ENCODE peak calls at places on chromosomes 16 and 17, in seven cellular contexts. R is fibroblast of the aortic adventitia; K is BE2C; X is psoas muscle; L is fibroblast of lung; Q is CD4-positive, alpha-beta T cell; S is thoracic aorta. O is an unnamed sample.

GRCh38 chr16:82340531-82340930 is 170.5 kb upstream of the MPHOSPH6 start:
- DNase-seq in S (no peak), K (no peak), X (no peak), Q (no peak), L (no peak), R (no peak), O (no peak)

GRCh38 chr17:73013299-73013698 is 79.2 kb downstream of the SLC39A11 start:
- DNase-seq in S (no peak), R (no peak), Q (no peak), K (no peak), L (no peak), X (no peak), O (no peak)

GRCh38 chr17:47621293-47622178 is 28.2 kb upstream of the KPNB1 start:
- DNase-seq in K (no peak), Q (no peak), X (peak; percentile 78), S (no peak), L (peak; percentile 95), R (peak; percentile 88), O (peak; percentile 86)

GRCh38 chr17:2867441-2868424 is 71.5 kb downstream of the RAP1GAP2 start:
- DNase-seq in S (no peak), L (peak; percentile 69), X (no peak), Q (no peak), K (no peak), R (peak; percentile 35), O (peak; percentile 68)

GRCh38 chr17:80263253-80264047 is 2.8 kb downstream of the RNF213 start:
- DNase-seq in L (no peak), K (peak; percentile 91), R (peak; percentile 92), X (peak; percentile 88), Q (peak; percentile 86), S (peak; percentile 65), O (peak; percentile 67)

GRCh38 chr17:71585540-71585939 is 535.3 kb upstream of the SOX9 start:
- DNase-seq in S (no peak), K (no peak), R (no peak), Q (no peak), L (no peak), X (no peak), O (no peak)

GRCh38 chr17:47264171-47264570 is 10.5 kb downstream of the ITGB3 start:
- DNase-seq in R (no peak), K (no peak), X (no peak), S (no peak), Q (no peak), L (no peak), O (no peak)

GRCh38 chr17:50437409-50437808 is 11.4 kb downstream of the ACSF2 start:
- DNase-seq in L (no peak), Q (no peak), R (no peak), S (no peak), X (no peak), K (no peak), O (no peak)

GRCh38 chr16:48317614-48318013 is 67.6 kb downstream of the SIAH1 start:
- DNase-seq in S (no peak), Q (no peak), R (peak; percentile 70), L (peak; percentile 89), K (no peak), X (no peak), O (peak; percentile 49)

GRCh38 chr17:28755486-28755885 is 11.7 kb downstream of the TRAF4 start:
- DNase-seq in Q (no peak), L (peak; percentile 26), X (no peak), S (no peak), R (no peak), K (no peak), O (no peak)

GRCh38 chr17:41775394-41776226 is 10.9 kb downstream of the JUP start:
- DNase-seq in K (no peak), S (no peak), Q (no peak), L (no peak), X (peak; percentile 83), R (no peak), O (no peak)

GRCh38 chr17:13704333-13704732 is 102.6 kb upstream of the HS3ST3A1 start:
- DNase-seq in K (no peak), L (peak; percentile 87), X (no peak), Q (no peak), S (no peak), R (peak; percentile 54), O (peak; percentile 77)

GRCh38 chr17:50618300-50618699 is 16.4 kb upstream of the ABCC3 start:
- DNase-seq in L (peak; percentile 31), X (no peak), K (no peak), R (no peak), S (no peak), Q (no peak), O (no peak)

GRCh38 chr17:55395803-55396505 is 25.7 kb downstream of the MMD start:
- DNase-seq in L (no peak), Q (no peak), S (no peak), K (no peak), R (no peak), X (no peak), O (no peak)

GRCh38 chr16:4316732-4317461 is 1.0 kb downstream of the GLIS2 start:
- DNase-seq in K (no peak), R (peak; percentile 79), Q (no peak), S (no peak), X (peak; percentile 66), L (no peak), O (no peak)

GRCh38 chr17:15418781-15419180 is 48.6 kb downstream of the CDRT4 start:
- DNase-seq in R (no peak), X (no peak), L (no peak), K (no peak), Q (no peak), S (no peak), O (no peak)

GRCh38 chr17:77374170-77374936 is 233.6 kb downstream of the SEC14L1 start:
- DNase-seq in K (peak; percentile 95), Q (peak; percentile 71), S (no peak), R (peak; percentile 90), L (peak; percentile 87), X (peak; percentile 90), O (peak; percentile 83)

GRCh38 chr16:68711421-68712139 is 25.5 kb upstream of the CDH1 start:
- DNase-seq in S (no peak), Q (no peak), L (no peak), R (no peak), X (no peak), K (no peak), O (no peak)

GRCh38 chr16:68704232-68704867 is 32.7 kb upstream of the CDH1 start:
- DNase-seq in Q (peak; percentile 56), L (peak; percentile 59), S (no peak), K (peak; percentile 77), R (peak; percentile 65), X (peak; percentile 53), O (peak; percentile 63)

GRCh38 chr16:68713430-68713829 is 23.7 kb upstream of the CDH1 start:
- DNase-seq in S (no peak), Q (no peak), R (no peak), K (no peak), L (no peak), X (no peak), O (no peak)

GRCh38 chr16:68707341-68708152 is 29.5 kb upstream of the CDH1 start:
- DNase-seq in K (peak; percentile 17), S (no peak), Q (no peak), X (no peak), R (no peak), L (peak; percentile 77), O (no peak)
- TF ChIP-seq CTCF in K (no peak), S (no peak), Q (no peak), X (no peak), R (peak; percentile 7), L (no peak), O (no peak)

DNA sequence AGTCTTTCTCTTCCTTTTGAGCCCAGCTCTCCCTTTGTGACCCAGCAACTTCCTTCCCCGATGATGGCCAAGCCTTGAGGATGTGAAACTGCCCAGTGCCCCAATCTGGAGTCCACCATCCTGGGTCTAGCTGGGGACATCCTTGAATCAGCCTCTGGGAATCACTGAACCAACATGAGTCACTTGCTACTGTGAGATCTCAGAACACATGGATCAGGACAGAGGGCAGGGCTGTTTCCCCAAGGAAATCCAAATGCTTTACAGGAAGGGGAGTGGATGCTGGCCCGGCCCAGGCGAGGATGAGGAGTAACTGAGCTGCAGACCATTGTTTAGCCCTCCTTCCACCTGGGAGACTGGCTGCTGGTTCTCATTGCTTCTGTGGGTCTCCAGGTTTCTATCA is 547.6 kb downstream of the WWOX start:
- DNase-seq in L (no peak), K (no peak), R (no peak), X (no peak), S (no peak), Q (no peak), O (no peak)
- TF ChIP-seq CTCF in L (no peak), K (no peak), R (no peak), X (no peak), S (no peak), Q (no peak), O (no peak)

DNA sequence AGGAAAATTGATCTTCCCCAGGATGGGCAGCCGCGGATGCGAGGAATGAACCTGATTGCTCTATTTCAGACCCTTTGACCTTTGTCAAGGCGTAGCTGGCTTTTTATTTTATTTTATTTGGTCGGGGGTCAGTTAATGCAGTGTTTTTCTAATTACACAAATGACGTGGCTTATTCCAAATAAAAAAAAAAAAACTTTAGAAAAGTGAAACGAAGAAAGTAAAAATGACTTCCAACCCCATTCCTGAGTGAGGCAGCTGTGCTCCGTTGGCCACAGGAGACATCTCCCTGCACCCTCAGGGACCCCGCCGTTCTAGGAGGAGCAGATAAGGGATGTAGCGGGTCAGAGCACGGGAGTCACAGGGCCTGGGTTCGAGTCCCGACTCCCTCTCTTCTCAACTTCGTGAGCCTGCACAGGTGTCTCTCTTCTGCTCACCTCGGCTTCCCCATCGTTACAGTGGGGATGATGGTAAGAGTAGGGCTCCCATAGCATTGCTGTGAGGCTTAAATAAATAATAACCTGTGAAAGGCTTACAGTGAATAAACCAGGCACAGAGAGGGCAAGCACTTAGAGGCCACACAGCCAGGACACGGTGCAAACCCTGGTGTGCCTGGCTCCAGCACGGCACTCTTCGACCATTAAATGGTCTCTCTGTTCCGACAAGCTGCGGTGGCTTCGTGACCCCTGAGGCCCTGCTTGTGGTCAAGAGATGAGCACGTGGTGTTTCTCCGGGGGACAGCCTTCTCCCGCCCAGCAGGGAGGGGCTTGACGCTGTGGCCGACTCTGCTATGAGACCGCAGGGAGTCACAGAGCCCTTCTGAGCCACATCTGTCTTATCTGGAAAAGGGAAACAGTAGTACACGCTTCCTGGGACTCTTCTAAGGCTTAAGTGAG is 10.2 kb downstream of the FOXF1 start:
- DNase-seq in X (peak; percentile 46), Q (no peak), L (no peak), S (no peak), K (no peak), R (no peak), O (no peak)
- TF ChIP-seq CTCF in X (no peak), Q (no peak), L (no peak), S (no peak), K (no peak), R (no peak), O (peak; percentile 4)

DNA sequence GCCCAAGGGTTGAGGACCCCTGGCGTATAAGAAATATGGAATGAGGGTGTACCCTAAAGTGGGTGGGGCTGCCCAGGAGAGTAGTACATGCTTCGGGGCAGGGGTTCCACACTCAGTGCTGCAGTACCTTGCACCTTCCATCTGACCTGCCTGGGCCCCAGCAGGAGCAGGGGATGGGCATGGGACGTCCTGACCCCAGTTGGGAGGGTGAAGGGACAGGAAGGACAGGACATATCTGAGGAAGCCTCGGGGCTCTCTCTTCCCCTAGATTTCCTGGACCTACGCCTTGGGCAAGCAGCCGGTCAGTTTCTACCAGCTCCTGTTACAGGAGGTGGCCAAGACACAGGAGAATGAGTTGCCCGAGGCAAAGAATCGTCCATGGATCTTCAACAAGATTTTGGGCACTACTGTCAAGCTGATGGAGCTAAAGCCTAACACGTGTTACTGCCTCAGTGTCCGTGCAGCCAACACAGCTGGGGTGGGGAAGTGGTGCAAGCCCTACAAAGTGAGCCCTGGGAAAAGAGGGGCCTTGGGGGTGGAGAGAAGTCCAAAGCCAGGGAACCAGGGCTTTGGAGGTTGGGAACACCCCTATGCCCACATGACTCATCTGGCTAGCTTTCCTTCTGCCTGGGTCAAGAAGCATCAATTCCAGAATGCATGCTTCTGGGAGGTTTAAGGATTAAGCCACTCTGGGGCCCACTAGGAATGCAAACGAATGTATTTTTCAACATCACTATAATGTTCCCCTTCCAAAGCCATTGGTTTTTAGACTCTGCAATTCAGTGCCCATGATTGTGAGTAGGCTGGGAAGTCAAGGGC is 7.9 kb downstream of the FNDC8 start:
- DNase-seq in R (peak; percentile 53), K (no peak), Q (no peak), X (no peak), L (no peak), S (no peak), O (no peak)
- TF ChIP-seq CTCF in R (no peak), K (no peak), Q (no peak), X (no peak), L (no peak), S (no peak), O (no peak)